ENCODE peak calls at places on chromosomes 1 and 21, in five cellular contexts. J is tibial artery, A is astrocyte of the spinal cord, I is bronchial epithelial cell, F is cardiac fibroblast. T is an unnamed sample.

GRCh38 chr1:167601442-167602380 is 28.3 kb upstream of the RCSD1 start:
- DNase-seq in J (peak), A (peak), I (no peak), F (peak), T (peak)

GRCh38 chr1:188782220-188782841 is 1695.3 kb downstream of the BRINP3 start:
- DNase-seq in J (no peak), A (peak), I (peak), F (peak), T (peak)

GRCh38 chr1:90810681-90811080 is 93.6 kb upstream of the BARHL2 start:
- DNase-seq in J (no peak), A (no peak), I (no peak), F (no peak), T (no peak)

GRCh38 chr1:11799896-11800295 is 5.9 kb downstream of the MTHFR start:
- DNase-seq in J (no peak), A (no peak), I (no peak), F (no peak), T (no peak)

GRCh38 chr1:84298688-84299535 is 2.6 kb upstream of the SAMD13 start:
- DNase-seq in J (peak), A (peak), I (peak), F (peak), T (peak)

GRCh38 chr1:18072066-18072465 is 35.5 kb upstream of the IGSF21 start:
- DNase-seq in J (no peak), A (no peak), I (no peak), F (no peak), T (no peak)

GRCh38 chr1:230972855-230973271 is 5.8 kb downstream of the TTC13 start:
- DNase-seq in J (no peak), A (peak), I (no peak), F (no peak), T (no peak)

GRCh38 chr1:3101127-3101939 is 32.3 kb downstream of the PRDM16 start:
- DNase-seq in J (no peak), A (no peak), I (no peak), F (no peak), T (no peak)

GRCh38 chr1:86866665-86867064 is 47.3 kb downstream of the SELENOF start:
- DNase-seq in J (no peak), A (peak), I (peak), F (peak), T (peak)

GRCh38 chr1:226568975-226569741 is 20.6 kb downstream of the STUM start:
- DNase-seq in J (no peak), A (no peak), I (no peak), F (no peak), T (no peak)

GRCh38 chr1:60872690-60873089 is 209.7 kb upstream of the NFIA start:
- DNase-seq in J (no peak), A (no peak), I (no peak), F (peak), T (no peak)

GRCh38 chr1:107782192-107782845 is 182.7 kb downstream of the VAV3 start:
- DNase-seq in J (no peak), A (peak), I (peak), F (peak), T (peak)

GRCh38 chr1:9164919-9165318 is 36.0 kb upstream of the GPR157 start:
- DNase-seq in J (no peak), A (no peak), I (no peak), F (no peak), T (no peak)

GRCh38 chr1:246000638-246001015 is 506.5 kb downstream of the SMYD3 start:
- DNase-seq in J (no peak), A (peak), I (no peak), F (no peak), T (no peak)

GRCh38 chr1:145988773-145989172 is 7.6 kb downstream of the TXNIP start:
- DNase-seq in J (peak), A (no peak), I (no peak), F (no peak), T (no peak)

GRCh38 chr1:54542120-54542961 is 5.7 kb upstream of the ACOT11 start:
- DNase-seq in J (no peak), A (peak), I (peak), F (peak), T (peak)

GRCh38 chr1:147142886-147143285 is 29.4 kb downstream of the PRKAB2 start:
- DNase-seq in J (no peak), A (no peak), I (no peak), F (no peak), T (no peak)

GRCh38 chr1:9687876-9688582 is 36.5 kb downstream of the PIK3CD start:
- DNase-seq in J (no peak), A (peak), I (no peak), F (peak), T (peak)

GRCh38 chr1:184494929-184495328 is 108.1 kb downstream of the C1orf21 start:
- DNase-seq in J (no peak), A (no peak), I (no peak), F (no peak), T (no peak)

GRCh38 chr1:115474166-115474565 is 136.1 kb upstream of the NGF start:
- DNase-seq in J (no peak), A (no peak), I (peak), F (no peak), T (no peak)

GRCh38 chr1:100455478-100456072 is 82.4 kb upstream of the GPR88 start:
- DNase-seq in J (no peak), A (peak), I (peak), F (peak), T (peak)

GRCh38 chr1:17620448-17620847 is 81.0 kb downstream of the ARHGEF10L start:
- DNase-seq in J (no peak), A (no peak), I (no peak), F (no peak), T (no peak)

GRCh38 chr1:6962390-6962955 is 177.2 kb downstream of the CAMTA1 start:
- DNase-seq in J (no peak), A (no peak), I (peak), F (no peak), T (no peak)

GRCh38 chr1:53408013-53408754 is 51.0 kb upstream of the DMRTB1 start:
- DNase-seq in J (no peak), A (no peak), I (no peak), F (no peak), T (no peak)

GRCh38 chr1:2589331-2590232 is 3.0 kb downstream of the PRXL2B start:
- DNase-seq in J (no peak), A (no peak), I (no peak), F (no peak), T (no peak)

GRCh38 chr1:33709780-33710713 is 153.8 kb upstream of the HMGB4 start:
- DNase-seq in J (no peak), A (peak), I (peak), F (no peak), T (no peak)

GRCh38 chr1:161905269-161905884 is 118.3 kb downstream of the OLFML2B start:
- DNase-seq in J (no peak), A (no peak), I (peak), F (peak), T (no peak)

GRCh38 chr1:225474986-225475820 is 47.4 kb upstream of the LBR start:
- DNase-seq in J (peak), A (peak), I (peak), F (peak), T (peak)

GRCh38 chr1:110084226-110085078 is 14.0 kb upstream of the ALX3 start:
- DNase-seq in J (peak), A (peak), I (no peak), F (peak), T (peak)

GRCh38 chr1:183595537-183595936 is 5.3 kb upstream of the NCF2 start:
- DNase-seq in J (no peak), A (no peak), I (no peak), F (no peak), T (no peak)

GRCh38 chr1:46465981-46466476 is 23.6 kb upstream of the DMBX1 start:
- DNase-seq in J (no peak), A (no peak), I (no peak), F (no peak), T (no peak)

GRCh38 chr1:157504646-157505045 is 47.7 kb downstream of the FCRL5 start:
- DNase-seq in J (no peak), A (no peak), I (no peak), F (no peak), T (no peak)

GRCh38 chr21:41164052-41164451 is 3.9 kb upstream of the BACE2 start:
- DNase-seq in J (no peak), A (no peak), I (no peak), F (no peak), T (no peak)

GRCh38 chr1:210598135-210598652 is 269.5 kb downstream of the HHAT start:
- DNase-seq in J (peak), A (peak), I (peak), F (peak), T (peak)

GRCh38 chr1:95309031-95309459 is 75.0 kb downstream of the RWDD3 start:
- DNase-seq in J (no peak), A (peak), I (peak), F (peak), T (peak)

GRCh38 chr1:19814681-19815503 is at the start of gene RNF186:
- DNase-seq in J (no peak), A (no peak), I (no peak), F (no peak), T (no peak)

GRCh38 chr21:27761623-27762022 is 794.7 kb upstream of the ADAMTS5 start:
- DNase-seq in J (no peak), A (no peak), I (peak), F (no peak), T (peak)

GRCh38 chr21:27759091-27759659 is 792.3 kb upstream of the ADAMTS5 start:
- DNase-seq in J (no peak), A (no peak), I (no peak), F (no peak), T (no peak)

GRCh38 chr21:27764056-27764455 is 797.2 kb upstream of the ADAMTS5 start:
- DNase-seq in J (no peak), A (no peak), I (no peak), F (no peak), T (no peak)

GRCh38 chr21:27756191-27756590 is 789.3 kb upstream of the ADAMTS5 start:
- DNase-seq in J (no peak), A (no peak), I (peak), F (no peak), T (no peak)

DNA sequence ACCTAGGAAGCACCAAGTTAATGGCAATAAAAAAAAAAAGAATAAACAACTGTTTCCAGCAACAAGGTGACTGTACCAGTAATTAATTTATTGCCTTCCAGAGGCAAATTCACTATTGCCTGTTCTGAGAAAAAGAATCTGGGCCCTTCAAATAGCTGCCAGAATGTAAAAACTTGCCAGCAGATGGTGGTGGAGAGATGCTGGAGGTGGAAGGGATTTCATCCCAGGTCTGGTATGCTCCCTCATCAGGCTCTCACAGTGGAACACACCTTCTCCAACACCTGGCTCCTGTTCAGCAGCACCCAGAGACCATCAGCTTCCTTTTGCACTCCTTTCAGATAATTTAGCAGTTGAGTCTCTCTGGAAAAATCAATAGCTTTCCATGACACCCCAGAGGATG is 792.9 kb upstream of the ADAMTS5 start:
- DNase-seq in J (no peak), A (no peak), I (peak), F (no peak), T (no peak)
- TF ChIP-seq CTCF in J (no peak), A (no peak), I (peak), F (peak), T (no peak)

DNA sequence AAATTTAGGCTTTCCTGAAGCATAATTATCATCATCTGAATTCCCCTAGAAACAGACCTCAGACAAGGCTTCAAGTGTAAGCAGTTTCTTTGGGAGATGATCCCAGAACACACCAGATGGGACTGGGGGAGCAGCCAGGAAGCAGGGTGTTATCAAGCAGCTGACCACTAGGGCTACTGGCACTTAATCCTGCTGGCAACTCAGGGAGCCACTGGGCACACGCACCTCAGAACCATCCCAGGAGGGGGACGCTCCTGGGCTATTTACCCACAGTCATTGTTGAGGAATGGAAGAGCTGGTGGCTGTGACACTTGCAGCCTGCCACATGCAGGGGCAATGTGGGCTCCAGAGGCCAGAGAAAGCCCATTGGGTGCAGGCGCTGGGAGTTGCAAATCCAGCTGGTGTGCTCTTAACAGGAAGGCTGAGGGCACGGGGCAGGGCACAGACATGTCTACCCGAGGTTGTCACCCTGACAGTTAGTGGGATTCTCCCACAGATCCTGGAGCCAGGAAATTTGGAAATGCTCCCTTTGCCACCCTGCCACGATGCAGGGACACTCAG is 15.1 kb upstream of the IL22RA1 start:
- DNase-seq in J (no peak), A (no peak), I (no peak), F (peak), T (no peak)
- TF ChIP-seq CTCF in J (no peak), A (peak), I (peak), F (peak), T (peak)

DNA sequence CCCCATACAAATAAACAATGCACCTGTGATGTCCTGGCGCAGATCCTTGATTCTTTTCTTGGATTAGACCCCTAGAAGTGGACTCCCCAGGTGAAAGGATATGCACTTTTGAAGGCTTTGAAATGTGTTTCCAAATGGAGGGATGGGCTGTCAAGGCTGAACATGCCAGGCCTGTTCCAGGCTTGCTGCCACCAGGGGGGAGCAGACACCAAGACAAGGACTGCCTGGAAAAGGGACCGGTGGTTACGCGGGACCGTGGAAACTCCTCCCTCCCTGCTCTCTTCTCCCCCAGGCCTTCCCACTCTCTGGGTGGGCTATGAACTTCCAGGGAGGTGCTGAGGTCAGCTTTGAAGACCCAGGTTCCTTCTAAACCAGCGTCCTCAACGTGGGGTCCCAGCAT is 12.7 kb downstream of the C1QB start:
- DNase-seq in J (no peak), A (peak), I (peak), F (peak), T (peak)
- TF ChIP-seq CTCF in J (no peak), A (peak), I (peak), F (peak), T (peak)

GRCh38 chr21:31442339-31442738 is 98.3 kb upstream of the TIAM1 start:
- DNase-seq in J (no peak), A (no peak), I (peak), F (no peak), T (no peak)
- TF ChIP-seq CTCF in J (no peak), A (no peak), I (no peak), F (no peak), T (no peak)

GRCh38 chr1:74468982-74469603 is 43.3 kb downstream of the LRRC53 start:
- DNase-seq in J (no peak), A (peak), I (peak), F (peak), T (peak)
- TF ChIP-seq CTCF in J (peak), A (peak), I (peak), F (peak), T (peak)

DNA sequence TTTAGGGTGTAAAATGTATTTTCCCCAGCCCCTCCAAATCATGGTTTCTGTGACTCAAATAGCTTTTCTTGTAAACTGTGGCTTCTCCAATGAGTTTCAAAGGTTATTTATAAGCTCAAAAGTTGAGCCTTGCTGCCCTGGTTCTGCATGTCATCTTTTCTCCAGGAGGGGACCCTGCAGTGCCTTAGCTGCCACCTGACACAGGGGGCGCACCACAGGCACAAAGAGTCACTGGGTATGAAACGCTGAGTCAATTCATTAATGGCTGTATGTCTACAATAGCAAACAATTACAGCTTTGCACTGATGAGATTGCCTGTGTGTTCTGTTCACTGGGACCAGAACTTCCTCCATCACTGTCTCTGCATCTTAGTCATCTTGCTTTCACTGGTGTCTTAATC is 100.8 kb downstream of the PCP4 start:
- DNase-seq in J (no peak), A (no peak), I (no peak), F (no peak), T (no peak)
- TF ChIP-seq CTCF in J (no peak), A (no peak), I (no peak), F (no peak), T (no peak)

GRCh38 chr1:158527190-158527815 is 26.9 kb downstream of the OR6Y1 start:
- DNase-seq in J (no peak), A (no peak), I (peak), F (peak), T (peak)
- TF ChIP-seq CTCF in J (no peak), A (peak), I (peak), F (peak), T (peak)

DNA sequence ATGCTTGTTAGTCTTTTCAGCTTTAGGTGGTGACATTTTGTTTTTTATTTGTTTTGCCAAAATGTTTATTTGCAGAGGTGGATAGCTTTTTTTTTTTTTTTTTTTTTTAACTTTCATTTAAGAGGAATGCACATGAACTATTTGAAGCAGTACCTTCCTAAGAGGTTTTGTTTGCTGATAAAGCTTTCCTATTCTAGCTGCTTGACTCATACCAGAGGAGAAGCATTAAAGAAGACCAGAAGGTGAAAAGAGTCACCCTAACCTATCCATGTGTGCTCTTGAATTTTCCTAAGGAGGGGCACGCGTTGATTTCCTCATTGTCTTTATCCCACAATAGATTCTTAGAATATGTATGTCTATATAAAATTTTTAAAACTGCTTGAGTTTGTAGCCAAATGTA is 57.7 kb downstream of the PRDM2 start:
- DNase-seq in J (no peak), A (no peak), I (peak), F (no peak), T (no peak)
- TF ChIP-seq CTCF in J (no peak), A (no peak), I (no peak), F (no peak), T (no peak)

T was measured in fibroblast of villous mesenchyme.